ENCODE peak calls at places on chromosomes 12 and 14, in four cellular contexts. E is fibroblast of lung, X is MM.1S, C is left cardiac atrium. R is an unnamed sample.

GRCh38 chr14:58395565-58395814 is 240 bp upstream of the TOMM20L start:
- DNase-seq in X (no peak), E (no peak), C (no peak), R (no peak)

GRCh38 chr14:99749763-99750715 is 43.2 kb upstream of the EML1 start:
- DNase-seq in C (peak; percentile 65), X (no peak), E (no peak), R (no peak)

GRCh38 chr12:109910969-109911348 is 10.9 kb downstream of the TCHP start:
- DNase-seq in E (peak; percentile 18), X (no peak), C (no peak), R (peak; percentile 58)

GRCh38 chr12:88934163-88934747 is 354.0 kb upstream of the KITLG start:
- DNase-seq in X (no peak), C (no peak), E (peak; percentile 74), R (peak; percentile 67)

GRCh38 chr14:75709207-75709812 is 48.3 kb downstream of the TTLL5 start:
- DNase-seq in X (peak; percentile 34), E (peak; percentile 74), C (peak; percentile 80), R (peak; percentile 76)

GRCh38 chr14:62943202-62943601 is 102.1 kb downstream of the KCNH5 start:
- DNase-seq in E (peak; percentile 44), X (no peak), C (no peak), R (peak; percentile 78)

GRCh38 chr12:12505544-12506501 is 56.8 kb downstream of the DUSP16 start:
- DNase-seq in E (peak; percentile 59), C (no peak), X (no peak), R (peak; percentile 49)

GRCh38 chr14:67487937-67488893 is at the start of gene TMEM229B:
- DNase-seq in C (peak; percentile 36), E (no peak), X (peak; percentile 85), R (no peak)

GRCh38 chr12:57241556-57242310 is 9.3 kb downstream of the STAC3 start:
- DNase-seq in X (no peak), C (no peak), E (no peak), R (no peak)

GRCh38 chr12:57216014-57216891 is at the start of gene NXPH4:
- DNase-seq in X (peak; percentile 34), E (no peak), C (peak; percentile 59), R (no peak)

GRCh38 chr14:69090187-69090789 is 62.6 kb downstream of the DCAF5 start:
- DNase-seq in X (peak; percentile 6), E (peak; percentile 52), C (no peak), R (peak; percentile 30)

GRCh38 chr12:52971701-52972329 is 22.9 kb downstream of the KRT18 start:
- DNase-seq in X (no peak), E (peak; percentile 63), C (no peak), R (peak; percentile 46)

GRCh38 chr12:47752121-47752520 is 6.6 kb downstream of the RAPGEF3 start:
- DNase-seq in C (no peak), E (no peak), X (no peak), R (no peak)

GRCh38 chr14:104551851-104552737 is 27.5 kb upstream of the C14orf180 start:
- DNase-seq in E (no peak), C (peak; percentile 12), X (no peak), R (no peak)

GRCh38 chr12:79897617-79898016 is 37.3 kb downstream of the PPP1R12A start:
- DNase-seq in X (no peak), E (peak; percentile 100), C (no peak), R (peak; percentile 93)

GRCh38 chr12:43742106-43742505 is 16.5 kb downstream of the PUS7L start:
- DNase-seq in C (no peak), X (no peak), E (peak; percentile 93), R (peak; percentile 97)

GRCh38 chr12:122250047-122250446 is 16.2 kb downstream of the VPS33A start:
- DNase-seq in C (no peak), X (no peak), E (no peak), R (no peak)

GRCh38 chr12:24088751-24089150 is 139.3 kb upstream of the SOX5 start:
- DNase-seq in X (no peak), E (no peak), C (no peak), R (peak; percentile 67)

GRCh38 chr12:38905480-38906351 is at the start of gene CPNE8:
- DNase-seq in X (peak; percentile 68), E (peak; percentile 79), C (peak; percentile 92), R (peak; percentile 79)

GRCh38 chr12:109927622-109928021 is 27.5 kb downstream of the TCHP start:
- DNase-seq in X (no peak), C (no peak), E (peak; percentile 22), R (peak; percentile 55)

GRCh38 chr14:100107236-100107635 is 42.0 kb downstream of the EVL start:
- DNase-seq in X (no peak), C (no peak), E (no peak), R (no peak)

GRCh38 chr12:38995249-38995648 is 89.9 kb upstream of the CPNE8 start:
- DNase-seq in X (no peak), E (no peak), C (no peak), R (no peak)

GRCh38 chr12:49367381-49368239 is at the start of gene SPATS2:
- DNase-seq in C (peak; percentile 96), X (peak; percentile 33), E (peak; percentile 25), R (peak; percentile 27)

GRCh38 chr14:74301594-74302159 is 1.1 kb downstream of the ABCD4 start:
- DNase-seq in X (no peak), E (no peak), C (no peak), R (no peak)

GRCh38 chr12:52546126-52546525 is 6.8 kb downstream of the KRT71 start:
- DNase-seq in E (no peak), C (no peak), X (no peak), R (no peak)

GRCh38 chr12:59452746-59453145 is 143.1 kb upstream of the SLC16A7 start:
- DNase-seq in C (no peak), X (no peak), E (peak; percentile 55), R (peak; percentile 8)

GRCh38 chr14:50957296-50957695 is 13.0 kb upstream of the PYGL start:
- DNase-seq in C (no peak), E (peak; percentile 52), X (no peak), R (peak; percentile 57)

GRCh38 chr12:111409403-111410228 is 3.9 kb downstream of the SH2B3 start:
- DNase-seq in X (no peak), E (peak; percentile 81), C (peak; percentile 81), R (peak; percentile 76)

GRCh38 chr12:94722664-94723063 is 72.3 kb upstream of the TMCC3 start:
- DNase-seq in E (no peak), X (no peak), C (no peak), R (no peak)

GRCh38 chr12:50246159-50246865 is 37.0 kb downstream of the LIMA1 start:
- DNase-seq in C (no peak), E (no peak), X (no peak), R (no peak)

GRCh38 chr12:62860501-62861156 is 74.3 kb downstream of the PPM1H start:
- DNase-seq in X (no peak), E (no peak), C (no peak), R (no peak)

GRCh38 chr14:20455355-20456300 is 602 bp downstream of the APEX1 start:
- DNase-seq in C (no peak), E (peak; percentile 90), X (no peak), R (peak; percentile 78)

GRCh38 chr12:64042901-64043300 is 179.2 kb downstream of the KICS2 start:
- DNase-seq in C (no peak), X (no peak), E (no peak), R (no peak)

GRCh38 chr14:55097894-55098560 is 31.0 kb upstream of the LGALS3 start:
- DNase-seq in C (no peak), E (peak; percentile 27), X (peak; percentile 30), R (no peak)

GRCh38 chr12:27012239-27012981 is 1.8 kb downstream of the TM7SF3 start:
- DNase-seq in E (no peak), C (no peak), X (no peak), R (no peak)

GRCh38 chr14:25371053-25371452 is 321.1 kb upstream of the STXBP6 start:
- DNase-seq in X (no peak), C (no peak), E (no peak), R (no peak)

GRCh38 chr12:122040579-122041386 is 19.1 kb downstream of the BCL7A start:
- DNase-seq in E (no peak), C (no peak), X (no peak), R (no peak)

GRCh38 chr12:89098390-89099102 is 253.8 kb downstream of the DUSP6 start:
- DNase-seq in E (peak; percentile 29), C (no peak), X (no peak), R (no peak)

GRCh38 chr12:16606201-16606849 is 363 bp upstream of the LMO3 start:
- DNase-seq in C (peak; percentile 22), X (peak; percentile 60), E (peak; percentile 53), R (peak; percentile 47)